ENCODE peak calls at places on chromosomes 3 and 15, in eight cellular contexts. D is BJ; K is ovary; C is HFFc6; Q is stimulated activated CD8-positive, alpha-beta memory T cell treated with anti-CD3 and anti-CD28 coated beads, Interleukin-4, amount 100 ng/mL, for 4 hours; O is activated effector memory CD4-positive, alpha-beta T cell treated with Interleukin-2 at 50 U/mL for 16 hours; J is psoas muscle; N is breast epithelium. E is an unnamed sample.
A peak's percentile ranks its signal among the peaks of the same experiment; 100 is the strongest.

GRCh38 chr15:94910166-94910565 is 678.8 kb downstream of the MCTP2 start:
- DNase-seq in D (no peak), K (no peak), C (no peak), Q (no peak), O (no peak), J (no peak), N (no peak), E (no peak)

GRCh38 chr15:42101861-42102260 is 7.5 kb upstream of the PLA2G4D start:
- DNase-seq in D (no peak), K (no peak), C (peak; percentile 30), Q (no peak), O (no peak), J (no peak), N (no peak), E (no peak)

GRCh38 chr3:161823910-161824309 is 327.3 kb downstream of the OTOL1 start:
- DNase-seq in D (no peak), K (no peak), C (no peak), Q (no peak), O (no peak), J (no peak), N (no peak), E (no peak)

GRCh38 chr15:40410476-40410875 is 4.9 kb downstream of the IVD start:
- DNase-seq in D (no peak), K (no peak), C (no peak), Q (no peak), O (no peak), J (no peak), N (no peak), E (no peak)

GRCh38 chr3:78221796-78222195 is 1181.9 kb downstream of the ROBO2 start:
- DNase-seq in D (no peak), K (no peak), C (peak; percentile 6), Q (no peak), O (no peak), J (no peak), N (no peak), E (no peak)

GRCh38 chr15:64844576-64845140 is 2.9 kb downstream of the PLEKHO2 start:
- DNase-seq in D (no peak), K (no peak), C (no peak), Q (no peak), O (no peak), J (no peak), N (no peak), E (no peak)

GRCh38 chr15:86751116-86751515 is 671.4 kb downstream of the AGBL1 start:
- DNase-seq in D (no peak), K (no peak), C (no peak), Q (no peak), O (no peak), J (no peak), N (no peak), E (no peak)

GRCh38 chr3:189204467-189204866 is 32.7 kb downstream of the TPRG1 start:
- DNase-seq in D (no peak), K (no peak), C (no peak), Q (no peak), O (no peak), J (no peak), N (no peak), E (no peak)

GRCh38 chr3:98035208-98035607 is at the start of gene GABRR3:
- DNase-seq in D (no peak), K (no peak), C (no peak), Q (no peak), O (no peak), J (no peak), N (no peak), E (no peak)

GRCh38 chr3:187456268-187456667 is 88.1 kb downstream of the RTP4 start:
- DNase-seq in D (no peak), K (peak; percentile 82), C (no peak), Q (no peak), O (no peak), J (peak; percentile 59), N (no peak), E (no peak)

GRCh38 chr3:16290007-16290826 is 25.2 kb downstream of the OXNAD1 start:
- DNase-seq in D (peak; percentile 7), K (no peak), C (peak; percentile 50), Q (no peak), O (no peak), J (no peak), N (no peak), E (peak; percentile 26)

GRCh38 chr3:179651687-179652466 is 963 bp upstream of the USP13 start:
- DNase-seq in D (no peak), K (no peak), C (no peak), Q (no peak), O (no peak), J (no peak), N (no peak), E (no peak)

GRCh38 chr15:69025320-69025719 is 10.8 kb downstream of the NOX5 start:
- DNase-seq in D (no peak), K (no peak), C (no peak), Q (no peak), O (no peak), J (no peak), N (no peak), E (no peak)

E was measured in gastrocnemius medialis.